ENCODE peak calls at places on chromosomes 16 and 17, in four cellular contexts. G, C, R and L are unnamed samples.

GRCh38 chr17:67244621-67245072 is 349 bp downstream of the HELZ start:
- DNase-seq in C (no peak), G (no peak), R (no peak), L (no peak)

GRCh38 chr16:1450841-1451240 is 6.5 kb upstream of the CCDC154 start:
- DNase-seq in R (no peak), C (no peak), G (no peak), L (no peak)

GRCh38 chr17:49422714-49423113 is 8.0 kb upstream of the PHB1 start:
- DNase-seq in R (no peak), G (no peak), C (no peak), L (no peak)

GRCh38 chr17:69232650-69233049 is 4.0 kb upstream of the ABCA10 start:
- DNase-seq in G (no peak), C (no peak), R (no peak), L (no peak)

GRCh38 chr16:57892041-57892440 is 78.9 kb downstream of the CNGB1 start:
- DNase-seq in C (no peak), G (no peak), R (no peak), L (no peak)

GRCh38 chr17:64163468-64163867 is 33.5 kb upstream of the ERN1 start:
- DNase-seq in G (no peak), R (no peak), C (no peak), L (no peak)

GRCh38 chr16:84315422-84315821 is 20.7 kb downstream of the WFDC1 start:
- DNase-seq in R (no peak), G (no peak), C (no peak), L (no peak)

GRCh38 chr16:80614908-80615696 is 74.3 kb downstream of the DYNLRB2 start:
- DNase-seq in C (no peak), R (no peak), G (no peak), L (no peak)

GRCh38 chr16:86672215-86672863 is 94.0 kb downstream of the FOXL1 start:
- DNase-seq in G (no peak), R (no peak), C (no peak), L (no peak)

GRCh38 chr16:64409762-64410161 is 712.1 kb downstream of the CDH11 start:
- DNase-seq in C (peak; percentile 4), R (no peak), G (no peak), L (no peak)

GRCh38 chr16:66476328-66477027 is 49.4 kb downstream of the BEAN1 start:
- DNase-seq in R (no peak), G (no peak), C (no peak), L (no peak)

GRCh38 chr16:30820952-30821421 is 34.0 kb upstream of the ZNF629 start:
- DNase-seq in R (no peak), G (no peak), C (no peak), L (no peak)

GRCh38 chr16:78034530-78034929 is 12.2 kb downstream of the CLEC3A start:
- DNase-seq in R (no peak), G (no peak), C (no peak), L (no peak)